ENCODE peak calls at places on chromosome 12, in six cellular contexts. E is hepatocyte, Z is mesothelial cell of epicardium, V is AG10803, I is adrenal gland, H is Peyer's patch. R is an unnamed sample.

GRCh38 chr12:130124605-130125244 is 37.5 kb upstream of the FZD10 start:
- DNase-seq in E (no peak), Z (no peak), V (no peak), I (peak; percentile 34), H (no peak), R (no peak)

GRCh38 chr12:46177842-46178608 is 90.8 kb downstream of the SLC38A1 start:
- DNase-seq in E (no peak), Z (no peak), V (no peak), I (no peak), H (no peak), R (no peak)

GRCh38 chr12:112537710-112538396 is 119.1 kb downstream of the PTPN11 start:
- DNase-seq in E (peak; percentile 29), Z (no peak), V (peak; percentile 51), I (no peak), H (no peak), R (no peak)

GRCh38 chr12:13144266-13144828 is 40.9 kb upstream of the GSG1 start:
- DNase-seq in E (no peak), Z (no peak), V (no peak), I (no peak), H (no peak), R (no peak)

GRCh38 chr12:48183091-48183875 is at the start of gene CCDC184:
- DNase-seq in E (peak; percentile 78), Z (peak; percentile 24), V (peak; percentile 70), I (peak; percentile 85), H (peak; percentile 80), R (peak; percentile 63)

GRCh38 chr12:108457006-108457733 is 57.9 kb upstream of the FICD start:
- DNase-seq in E (peak; percentile 79), Z (no peak), V (peak; percentile 66), I (no peak), H (no peak), R (no peak)

GRCh38 chr12:43937947-43938346 is 102.1 kb downstream of the TMEM117 start:
- DNase-seq in E (peak; percentile 11), Z (no peak), V (peak; percentile 6), I (no peak), H (no peak), R (no peak)

GRCh38 chr12:121917950-121918678 is at the start of gene CFAP251:
- DNase-seq in E (peak; percentile 89), Z (peak; percentile 78), V (peak; percentile 78), I (peak; percentile 97), H (peak; percentile 99), R (peak; percentile 95)

GRCh38 chr12:57803317-57803893 is 15.1 kb downstream of the AVIL start:
- DNase-seq in E (peak; percentile 64), Z (no peak), V (peak; percentile 56), I (peak; percentile 53), H (no peak), R (no peak)

GRCh38 chr12:131836714-131837397 is 8.7 kb downstream of the MMP17 start:
- DNase-seq in E (peak; percentile 3), Z (no peak), V (no peak), I (no peak), H (no peak), R (no peak)

GRCh38 chr12:131834798-131835615 is 6.8 kb downstream of the MMP17 start:
- DNase-seq in E (peak; percentile 9), Z (no peak), V (no peak), I (no peak), H (no peak), R (no peak)

GRCh38 chr12:131833896-131834641 is 5.9 kb downstream of the MMP17 start:
- DNase-seq in E (peak; percentile 10), Z (no peak), V (no peak), I (no peak), H (no peak), R (no peak)

GRCh38 chr12:131835616-131836171 is 7.5 kb downstream of the MMP17 start:
- DNase-seq in E (peak; percentile 3), Z (no peak), V (no peak), I (no peak), H (no peak), R (no peak)

DNA sequence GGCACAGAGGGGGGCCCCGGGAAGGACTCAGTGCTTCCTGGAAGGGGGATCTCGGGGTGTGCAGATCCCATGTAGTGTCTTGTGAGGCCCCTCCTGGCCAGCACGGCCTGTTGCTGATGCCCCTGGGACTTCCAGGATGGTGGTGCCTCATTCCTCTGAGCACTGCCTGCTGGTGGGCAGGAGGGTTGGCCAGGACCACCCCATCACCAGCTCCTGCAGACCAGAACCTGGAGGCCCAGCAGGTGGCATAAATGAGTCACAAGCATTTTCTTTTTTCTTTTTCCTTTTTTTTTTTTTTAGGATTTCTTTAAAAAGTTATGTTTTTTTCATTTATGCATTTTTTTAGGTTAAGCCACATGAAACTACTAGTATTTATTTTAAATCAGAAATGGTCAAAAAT is 8.0 kb downstream of the MMP17 start:
- DNase-seq in E (peak; percentile 18), Z (no peak), V (no peak), I (no peak), H (no peak), R (no peak)
- TF ChIP-seq CTCF in E (peak; percentile 58), Z (peak; percentile 33), V (peak; percentile 50), I (peak; percentile 33), H (no peak), R (no peak)

DNA sequence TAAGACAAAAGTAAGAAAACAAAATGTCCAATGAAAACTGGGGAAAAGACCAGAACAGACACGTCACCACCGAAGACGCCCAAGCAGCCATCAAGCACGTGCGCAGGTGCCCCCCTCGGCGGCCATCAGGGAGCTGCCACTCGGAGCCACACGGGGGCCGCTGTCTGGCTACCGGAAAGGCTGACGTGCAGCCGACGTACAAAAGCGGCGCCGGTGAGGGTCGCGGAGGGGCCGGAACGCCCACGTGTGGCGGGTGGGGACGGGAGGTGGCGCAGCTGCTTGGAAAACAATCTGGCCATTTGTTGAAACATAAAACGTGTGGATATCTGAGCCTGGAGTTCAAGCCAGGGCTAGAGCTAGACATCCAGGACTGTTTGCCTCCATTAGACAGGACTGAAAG is 60.7 kb downstream of the GALNT9 start:
- DNase-seq in E (no peak), Z (no peak), V (no peak), I (no peak), H (no peak), R (no peak)
- TF ChIP-seq CTCF in E (no peak), Z (no peak), V (no peak), I (no peak), H (no peak), R (no peak)

GRCh38 chr12:80710727-80711066 is 3.3 kb downstream of the MYF6 start:
- DNase-seq in E (no peak), Z (no peak), V (no peak), I (no peak), H (no peak), R (no peak)
- TF ChIP-seq CTCF in E (no peak), Z (no peak), V (no peak), I (no peak), H (no peak), R (no peak)

GRCh38 chr12:103571286-103571685 is 15.8 kb upstream of the STAB2 start:
- DNase-seq in E (peak; percentile 70), Z (no peak), V (no peak), I (no peak), H (no peak), R (no peak)
- TF ChIP-seq CTCF in E (peak; percentile 14), Z (no peak), V (no peak), I (no peak), H (no peak), R (no peak)

GRCh38 chr12:74415633-74416032 is 122.0 kb upstream of the ATXN7L3B start:
- DNase-seq in E (peak; percentile 52), Z (no peak), V (peak; percentile 2), I (no peak), H (no peak), R (no peak)
- TF ChIP-seq CTCF in E (peak; percentile 67), Z (peak; percentile 71), V (peak; percentile 38), I (peak; percentile 29), H (no peak), R (peak; percentile 40)